ENCODE peak calls at places on chromosome 20, in six cellular contexts. P, C, V, M, N and A are unnamed samples.

GRCh38 chr20:38303908-38304379 is at the start of gene BPI:
- DNase-seq in P (no peak), C (peak), V (no peak), M (peak), N (no peak), A (no peak)

GRCh38 chr20:25984933-25985332 is 288.3 kb upstream of the ZNF337 start:
- DNase-seq in P (no peak), C (peak), V (no peak), M (peak), N (no peak), A (peak)

GRCh38 chr20:5504061-5504739 is 187.4 kb upstream of the PROKR2 start:
- DNase-seq in P (no peak), C (peak), V (no peak), M (peak), N (no peak), A (no peak)

GRCh38 chr20:24663496-24663895 is 194.1 kb downstream of the SYNDIG1 start:
- DNase-seq in P (no peak), C (no peak), V (no peak), M (peak), N (no peak), A (peak)

GRCh38 chr20:56350842-56351241 is 7.9 kb upstream of the FAM210B start:
- DNase-seq in P (no peak), C (no peak), V (no peak), M (no peak), N (no peak), A (no peak)

GRCh38 chr20:57440678-57441509 is 49.7 kb downstream of the RBM38 start:
- DNase-seq in P (no peak), C (peak), V (no peak), M (peak), N (no peak), A (no peak)

GRCh38 chr20:21090112-21090737 is 15.9 kb downstream of the LINC00237 start:
- DNase-seq in P (no peak), C (no peak), V (no peak), M (no peak), N (no peak), A (no peak)

GRCh38 chr20:41643504-41643938 is 25.3 kb upstream of the CHD6 start:
- DNase-seq in P (no peak), C (peak), V (no peak), M (no peak), N (no peak), A (no peak)

GRCh38 chr20:40763646-40764295 is 74.7 kb upstream of the MAFB start:
- DNase-seq in P (no peak), C (peak), V (no peak), M (no peak), N (no peak), A (no peak)

GRCh38 chr20:51365670-51366069 is 176.8 kb downstream of the NFATC2 start:
- DNase-seq in P (no peak), C (peak), V (no peak), M (peak), N (no peak), A (no peak)